ENCODE peak calls at places on chromosomes 7 and 10, in six cellular contexts. Y, X, R, W, V and I are unnamed samples.
A peak's percentile ranks its signal among the peaks of the same experiment; 100 is the strongest.

GRCh38 chr10:100370561-100370975 is 23.5 kb downstream of the SCD start:
- DNase-seq in Y (no peak), X (peak; percentile 66), R (peak; percentile 52), W (peak; percentile 73), V (no peak), I (no peak)

GRCh38 chr10:14822879-14823755 is 14.7 kb downstream of the CDNF start:
- DNase-seq in Y (peak; percentile 31), X (peak; percentile 12), R (peak; percentile 29), W (peak; percentile 66), V (no peak), I (peak; percentile 26)

GRCh38 chr10:3624367-3624766 is 160.6 kb downstream of the KLF6 start:
- DNase-seq in Y (no peak), X (no peak), R (no peak), W (no peak), V (no peak), I (no peak)

GRCh38 chr7:159071260-159071659 is 73.4 kb downstream of the VIPR2 start:
- DNase-seq in Y (no peak), X (no peak), R (no peak), W (no peak), V (no peak), I (no peak)

GRCh38 chr7:149873968-149874643 is at the start of gene ATP6V0E2:
- DNase-seq in Y (no peak), X (no peak), R (no peak), W (no peak), V (no peak), I (no peak)

GRCh38 chr10:70598857-70599295 is 3.7 kb downstream of the PRF1 start:
- DNase-seq in Y (no peak), X (no peak), R (no peak), W (no peak), V (no peak), I (no peak)

GRCh38 chr10:75283150-75284096 is 47.7 kb upstream of the COMTD1 start:
- DNase-seq in Y (no peak), X (no peak), R (no peak), W (no peak), V (no peak), I (no peak)

GRCh38 chr7:31642681-31643115 is 44.3 kb upstream of the PPP1R17 start:
- DNase-seq in Y (no peak), X (no peak), R (no peak), W (no peak), V (no peak), I (peak; percentile 21)

GRCh38 chr10:96978621-96979154 is 146.6 kb downstream of the LCOR start:
- DNase-seq in Y (no peak), X (no peak), R (no peak), W (no peak), V (no peak), I (no peak)

GRCh38 chr7:30212720-30213119 is 71.7 kb upstream of the ZNRF2 start:
- DNase-seq in Y (no peak), X (peak; percentile 78), R (no peak), W (no peak), V (no peak), I (no peak)

GRCh38 chr7:94396606-94397005 is 1.9 kb downstream of the COL1A2 start:
- DNase-seq in Y (no peak), X (no peak), R (no peak), W (no peak), V (no peak), I (no peak)

GRCh38 chr7:1403844-1404404 is 55.3 kb downstream of the MICALL2 start:
- DNase-seq in Y (no peak), X (no peak), R (no peak), W (peak; percentile 65), V (no peak), I (no peak)

GRCh38 chr10:100315603-100316002 is 14.4 kb downstream of the PKD2L1 start:
- DNase-seq in Y (no peak), X (no peak), R (no peak), W (no peak), V (no peak), I (no peak)

GRCh38 chr7:135980665-135981180 is 3.6 kb upstream of the MTPN start:
- DNase-seq in Y (peak; percentile 29), X (no peak), R (peak; percentile 39), W (no peak), V (no peak), I (peak; percentile 54)

GRCh38 chr7:101936612-101937231 is 119.3 kb downstream of the CUX1 start:
- DNase-seq in Y (peak; percentile 33), X (no peak), R (peak; percentile 71), W (no peak), V (peak; percentile 64), I (peak; percentile 28)
- H3K4me1 ChIP-seq in Y (peaks cover 44% of the 10 kb centered on the region), X (peaks cover 21% of the 10 kb centered on the region), R (peaks cover 65% of the 10 kb centered on the region), W (peaks cover 50% of the 10 kb centered on the region), V (peaks cover 29% of the 10 kb centered on the region), I (peaks cover 21% of the 10 kb centered on the region)

DNA sequence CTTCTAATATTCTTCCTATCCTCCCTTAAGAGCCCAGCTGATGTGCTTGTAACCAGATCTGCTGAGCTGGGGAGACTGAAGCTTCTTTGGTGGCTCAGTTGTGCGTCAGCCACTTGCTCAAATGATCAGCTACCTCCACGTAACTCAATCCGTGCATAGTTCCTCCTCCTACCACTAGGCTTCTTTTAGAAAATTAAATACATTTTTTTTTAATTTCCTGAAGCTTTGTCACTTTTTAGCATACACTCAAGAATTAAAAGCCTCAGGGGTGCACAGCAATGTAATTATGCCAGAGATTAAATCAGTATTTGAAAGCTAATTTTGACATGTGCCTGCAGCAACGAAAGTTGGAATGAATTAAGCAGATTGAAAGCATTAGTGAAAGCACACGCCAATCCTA is 20.4 kb upstream of the PRLHR start:
- DNase-seq in Y (no peak), X (no peak), R (no peak), W (no peak), V (no peak), I (no peak)
- TF ChIP-seq POLR2A in Y (no peak), X (no peak), R (no peak), W (no peak), V (no peak), I (no peak)

GRCh38 chr7:111014074-111014473 is 76.9 kb upstream of the LRRN3 start:
- DNase-seq in Y (no peak), X (no peak), R (no peak), W (no peak), V (no peak), I (no peak)
- H3K4me1 ChIP-seq in Y (no peaks in the 10 kb centered on the region), X (peaks cover 3% of the 10 kb centered on the region), R (peaks cover 3% of the 10 kb centered on the region), W (peaks cover 38% of the 10 kb centered on the region), V (peaks cover 19% of the 10 kb centered on the region), I (no peaks in the 10 kb centered on the region)

DNA sequence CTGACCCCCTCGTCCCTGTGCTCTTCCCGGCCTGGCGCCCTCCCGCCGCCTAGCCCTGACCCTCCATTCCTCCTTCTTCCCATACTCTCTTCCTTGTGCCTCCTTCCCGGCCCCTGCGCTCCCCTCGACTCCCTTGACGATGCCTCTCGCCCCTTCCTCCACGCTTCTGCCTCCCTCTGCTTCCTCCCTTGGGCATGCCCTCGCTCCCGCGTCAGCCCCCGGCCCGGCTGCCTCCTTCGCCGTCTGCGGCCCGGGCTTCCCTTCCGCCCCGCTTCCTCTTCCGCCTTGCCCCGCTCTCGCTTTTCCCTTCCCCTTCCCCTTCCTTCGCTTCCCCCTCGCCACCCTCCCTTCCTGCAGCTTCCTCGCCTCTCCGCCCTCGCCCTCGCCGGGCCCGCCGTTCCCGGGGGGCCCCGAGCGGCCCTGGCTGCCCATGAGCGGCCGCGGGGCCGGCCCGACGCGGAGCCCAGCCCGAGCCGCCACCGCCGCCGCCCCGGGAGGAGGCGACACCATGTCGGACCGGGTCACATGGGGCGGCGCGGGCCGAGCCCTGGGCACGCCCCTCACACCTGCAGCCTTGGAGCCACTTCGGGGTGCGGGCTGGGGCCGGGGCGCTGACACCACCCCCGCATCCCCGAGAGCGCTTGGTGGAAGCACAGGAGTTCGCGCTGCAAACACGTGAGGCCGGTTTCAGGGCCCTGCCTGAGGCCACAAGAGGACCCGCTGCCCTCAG is at the start of gene FBXW4:
- DNase-seq in Y (peak; percentile 68), X (peak; percentile 29), R (peak; percentile 75), W (peak; percentile 61), V (peak; percentile 93), I (peak; percentile 65)
- TF ChIP-seq POLR2A in Y (no peak), X (peak; percentile 61), R (peak; percentile 53), W (peak; percentile 77), V (peak; percentile 21), I (no peak)

DNA sequence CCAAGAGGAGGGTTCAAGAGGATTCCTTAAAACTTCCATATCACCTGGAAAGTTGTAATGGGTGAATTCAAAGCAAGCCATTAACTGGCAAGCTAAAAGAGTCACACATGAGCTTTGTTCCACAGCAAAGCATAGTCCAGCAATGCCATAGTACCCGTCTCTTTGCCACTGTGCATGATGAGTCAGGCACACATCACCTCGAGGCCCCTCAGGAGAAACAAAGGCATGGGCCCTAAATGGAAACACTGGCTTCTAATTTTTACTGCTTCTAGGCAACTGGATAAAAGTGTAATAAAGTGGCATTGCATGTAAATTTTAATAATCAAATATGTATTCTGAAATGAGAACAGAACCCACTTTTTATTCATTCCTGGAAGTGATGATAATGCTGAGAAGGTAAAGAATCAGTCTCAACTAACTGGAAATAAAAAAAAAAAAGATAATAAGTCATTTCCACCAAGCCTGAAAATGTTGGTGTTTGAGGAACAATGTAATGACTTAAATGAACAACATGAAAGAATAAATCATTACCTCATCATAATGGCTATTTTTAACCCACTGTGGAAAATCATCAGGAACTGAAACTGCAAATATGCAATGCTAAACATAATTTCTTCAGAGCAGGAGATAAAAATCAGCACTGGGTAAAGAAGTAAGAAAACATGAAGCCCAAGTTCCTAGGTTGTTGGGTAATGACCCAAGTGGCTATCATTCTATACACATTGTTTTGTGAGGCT is 104.9 kb downstream of the CDK6 start:
- DNase-seq in Y (no peak), X (no peak), R (no peak), W (no peak), V (no peak), I (no peak)
- H3K4me1 ChIP-seq in Y (peaks cover 7% of the 10 kb centered on the region), X (peaks cover 1% of the 10 kb centered on the region), R (peaks cover 8% of the 10 kb centered on the region), W (peaks cover 25% of the 10 kb centered on the region), V (peaks cover 19% of the 10 kb centered on the region), I (no peaks in the 10 kb centered on the region)

GRCh38 chr10:102154466-102155116 is 2.4 kb downstream of the NOLC1 start:
- DNase-seq in Y (no peak), X (no peak), R (no peak), W (no peak), V (peak; percentile 24), I (no peak)

GRCh38 chr10:102150970-102151773 is 1.0 kb upstream of the NOLC1 start:
- DNase-seq in Y (no peak), X (peak; percentile 65), R (no peak), W (peak; percentile 57), V (peak; percentile 46), I (no peak)

GRCh38 chr10:102152545-102152890 is 329 bp downstream of the NOLC1 start:
- DNase-seq in Y (no peak), X (no peak), R (peak; percentile 33), W (no peak), V (no peak), I (no peak)

GRCh38 chr10:102153093-102153620 is 968 bp downstream of the NOLC1 start:
- DNase-seq in Y (no peak), X (no peak), R (no peak), W (no peak), V (no peak), I (no peak)

GRCh38 chr10:102151774-102152544 is at the start of gene NOLC1:
- DNase-seq in Y (peak; percentile 99), X (peak; percentile 97), R (peak; percentile 100), W (peak; percentile 99), V (peak; percentile 100), I (peak; percentile 99)
- TF ChIP-seq POLR2A in Y (peak; percentile 54), X (peak; percentile 94), R (peak; percentile 79), W (peak; percentile 94), V (peak; percentile 91), I (no peak)